ENCODE peak calls at places on chromosomes 4 and X, in seven cellular contexts. L is GM23338; I is Karpas-422; G is CD8-positive, alpha-beta T cell; M is PC-3; O is ovary; V is mucosa of descending colon. S is an unnamed sample.

GRCh38 chr4:40149960-40150385 is 46.9 kb upstream of the RHOH start:
- DNase-seq in L (peak; percentile 88), I (peak; percentile 94), G (peak; percentile 60), M (peak; percentile 86), O (peak; percentile 37), V (peak; percentile 82), S (peak; percentile 36)

GRCh38 chr4:72843466-72843865 is 226.1 kb downstream of the COX18 start:
- DNase-seq in L (no peak), I (no peak), G (no peak), M (no peak), O (no peak), V (no peak), S (no peak)

GRCh38 chrX:37816766-37817165 is 30.6 kb downstream of the DYNLT3 start:
- DNase-seq in L (no peak), I (no peak), G (no peak), M (no peak), O (no peak), V (no peak), S (no peak)

GRCh38 chr4:105715692-105716278 is 7.2 kb downstream of the GSTCD start:
- DNase-seq in L (peak; percentile 9), I (peak; percentile 49), G (no peak), M (peak; percentile 64), O (no peak), V (no peak), S (no peak)

GRCh38 chr4:43148481-43148880 is 256.0 kb downstream of the GRXCR1 start:
- DNase-seq in L (no peak), I (no peak), G (no peak), M (no peak), O (no peak), V (no peak), S (no peak)

GRCh38 chr4:85910985-85911384 is 436.0 kb downstream of the ARHGAP24 start:
- DNase-seq in L (no peak), I (no peak), G (no peak), M (no peak), O (no peak), V (no peak), S (no peak)

GRCh38 chr4:55980725-55981124 is 32.0 kb downstream of the CEP135 start:
- DNase-seq in L (no peak), I (no peak), G (no peak), M (no peak), O (no peak), V (no peak), S (no peak)

GRCh38 chr4:76526585-76526990 is 91.6 kb downstream of the SHROOM3 start:
- DNase-seq in L (no peak), I (no peak), G (no peak), M (peak; percentile 35), O (no peak), V (peak; percentile 59), S (no peak)

GRCh38 chr4:121064482-121064881 is 7.9 kb downstream of the NDNF start:
- DNase-seq in L (no peak), I (no peak), G (no peak), M (no peak), O (no peak), V (no peak), S (no peak)

GRCh38 chr4:121062466-121062975 is 9.8 kb downstream of the NDNF start:
- DNase-seq in L (peak; percentile 8), I (no peak), G (no peak), M (no peak), O (no peak), V (no peak), S (no peak)

GRCh38 chr4:121057466-121057911 is 14.8 kb downstream of the NDNF start:
- DNase-seq in L (peak; percentile 24), I (no peak), G (no peak), M (no peak), O (no peak), V (no peak), S (no peak)

GRCh38 chr4:121061861-121062260 is 10.5 kb downstream of the NDNF start:
- DNase-seq in L (no peak), I (no peak), G (no peak), M (no peak), O (no peak), V (no peak), S (no peak)

DNA sequence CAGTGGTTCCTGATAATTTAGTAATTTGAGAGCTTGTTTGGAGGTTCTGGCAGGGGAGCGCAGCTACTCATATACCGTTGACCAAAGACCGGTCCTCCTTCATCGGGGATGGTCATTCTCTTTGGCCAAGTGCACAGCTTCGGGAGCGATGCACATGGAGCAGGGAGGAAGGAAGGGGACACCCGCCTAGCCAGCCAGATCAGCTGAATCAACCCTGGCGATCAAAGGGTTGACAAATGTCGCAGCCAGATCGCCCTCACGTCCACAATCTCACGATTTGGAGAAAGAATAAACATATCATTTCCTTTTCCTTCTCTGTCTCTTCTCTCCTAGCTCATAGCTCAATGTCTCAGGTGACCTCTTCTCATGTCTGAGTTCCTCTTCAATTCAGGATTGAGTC is 11.1 kb downstream of the NDNF start:
- DNase-seq in L (no peak), I (no peak), G (no peak), M (no peak), O (peak; percentile 32), V (no peak), S (no peak)
- H3K4me3 ChIP-seq in L (no peak overlapping the region), I (no peak overlapping the region), G (no peak overlapping the region), M (no peak overlapping the region), O (no peak overlapping the region), V (no peak overlapping the region), S (no peak overlapping the region)

GRCh38 chrX:68827848-68828562 is 816 bp upstream of the EFNB1 start:
- DNase-seq in L (peak; percentile 74), I (peak; percentile 91), G (peak; percentile 63), M (peak; percentile 93), O (peak; percentile 88), V (peak; percentile 89), S (peak; percentile 44)
- H3K4me3 ChIP-seq in L (peak overlapping the region; percentile 60), I (peak overlapping the region; percentile 70), G (peak overlapping the region; percentile 74), M (peak overlapping the region; percentile 93), O (peak overlapping the region; percentile 25), V (no peak overlapping the region), S (peak overlapping the region; percentile 74)

GRCh38 chrX:48972214-48973164 is 845 bp upstream of the KCND1 start:
- DNase-seq in L (peak; percentile 71), I (peak; percentile 68), G (no peak), M (peak; percentile 55), O (no peak), V (peak; percentile 71), S (no peak)
- H3K4me3 ChIP-seq in L (peak overlapping the region; percentile 62), I (no peak overlapping the region), G (no peak overlapping the region), M (no peak overlapping the region), O (peak overlapping the region; percentile 28), V (no peak overlapping the region), S (peak overlapping the region; percentile 35)

DNA sequence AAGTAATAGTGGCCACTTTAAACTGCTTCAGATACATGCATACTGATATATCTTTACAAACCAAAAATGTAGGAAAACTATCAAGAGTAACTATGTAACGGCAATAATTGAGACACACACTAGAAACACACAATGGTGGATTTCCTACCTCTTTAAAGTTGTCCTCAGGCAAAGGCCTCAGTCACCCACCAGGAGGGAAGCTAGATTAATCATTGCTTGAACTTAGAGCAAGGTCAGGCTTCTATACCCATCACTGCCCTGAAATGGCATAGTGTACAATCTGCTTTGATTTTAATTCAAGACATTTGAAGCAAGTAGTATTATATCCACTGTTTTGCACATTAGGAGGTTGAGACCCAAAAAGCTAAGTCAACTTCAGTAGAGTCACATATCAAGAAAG is 110.9 kb downstream of the AREG start:
- DNase-seq in L (no peak), I (no peak), G (no peak), M (no peak), O (no peak), V (no peak), S (no peak)
- H3K4me3 ChIP-seq in L (no peak overlapping the region), I (no peak overlapping the region), G (no peak overlapping the region), M (no peak overlapping the region), O (no peak overlapping the region), V (no peak overlapping the region), S (no peak overlapping the region)

DNA sequence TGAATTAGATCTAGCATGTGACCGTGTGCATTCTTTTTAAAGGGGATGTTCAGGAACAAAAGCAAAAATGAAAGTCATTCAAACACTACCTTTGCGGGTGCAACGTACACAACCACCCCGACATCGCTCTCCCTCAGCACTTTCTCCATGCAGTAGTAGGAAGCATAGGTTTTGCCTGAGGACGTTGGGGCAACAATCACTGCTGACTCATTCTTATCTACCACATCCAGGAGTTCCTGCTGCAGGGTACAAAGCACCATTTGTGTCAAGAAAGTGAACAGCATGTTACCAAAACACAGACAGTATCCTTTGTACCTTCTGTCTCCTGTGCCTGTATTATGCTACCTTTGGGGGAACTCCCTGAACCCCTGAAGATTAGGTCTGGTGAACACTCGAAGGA is 58.6 kb downstream of the DDX60L start:
- DNase-seq in L (no peak), I (no peak), G (no peak), M (peak; percentile 71), O (no peak), V (no peak), S (no peak)
- H3K4me3 ChIP-seq in L (no peak overlapping the region), I (no peak overlapping the region), G (no peak overlapping the region), M (no peak overlapping the region), O (no peak overlapping the region), V (no peak overlapping the region), S (no peak overlapping the region)

DNA sequence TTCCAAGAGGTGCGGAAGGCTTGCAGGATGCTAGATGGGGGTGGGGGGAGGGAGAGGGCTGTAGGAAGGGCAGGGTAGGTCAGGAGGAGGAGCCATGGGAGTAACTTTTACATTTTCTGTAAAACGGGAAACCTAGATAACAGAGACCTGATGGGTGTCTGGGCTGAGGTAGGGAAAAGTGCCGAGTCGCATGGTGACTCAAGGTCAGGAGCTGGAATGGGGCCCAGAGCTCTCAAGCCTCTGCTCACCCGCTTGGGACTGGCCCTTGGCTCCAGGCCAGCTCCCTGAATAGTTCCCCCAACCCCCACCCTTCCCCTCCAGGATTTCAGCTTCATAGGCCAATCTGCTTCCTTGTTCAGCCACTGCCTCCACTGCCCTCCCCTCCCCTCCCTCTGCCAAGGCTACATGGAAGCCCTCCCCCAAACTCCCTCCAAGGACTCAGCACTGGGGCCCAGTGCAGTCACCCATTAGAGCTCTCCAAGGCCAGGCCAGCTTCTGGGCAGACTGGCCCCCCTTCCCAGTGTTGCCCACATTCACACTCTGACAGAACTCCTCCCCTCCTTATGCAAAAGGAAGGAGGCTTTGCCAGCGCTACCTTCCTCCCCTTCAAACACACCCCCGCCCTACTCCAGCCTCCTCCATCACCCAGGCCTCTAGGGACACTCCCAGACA is 43.6 kb downstream of the TSC22D3 start:
- DNase-seq in L (peak; percentile 42), I (no peak), G (no peak), M (peak; percentile 84), O (peak; percentile 95), V (peak; percentile 77), S (no peak)
- H3K4me3 ChIP-seq in L (no peak overlapping the region), I (no peak overlapping the region), G (no peak overlapping the region), M (no peak overlapping the region), O (no peak overlapping the region), V (no peak overlapping the region), S (no peak overlapping the region)

GRCh38 chr4:137129471-137130244 is 402.6 kb downstream of the PCDH18 start:
- DNase-seq in L (no peak), I (no peak), G (no peak), M (no peak), O (no peak), V (no peak), S (no peak)
- H3K4me3 ChIP-seq in L (no peak overlapping the region), I (no peak overlapping the region), G (no peak overlapping the region), M (no peak overlapping the region), O (no peak overlapping the region), V (no peak overlapping the region), S (no peak overlapping the region)

GRCh38 chr4:6598641-6599040 is 23.7 kb downstream of the MAN2B2 start:
- DNase-seq in L (no peak), I (no peak), G (no peak), M (no peak), O (no peak), V (no peak), S (no peak)
- H3K4me3 ChIP-seq in L (no peak overlapping the region), I (no peak overlapping the region), G (no peak overlapping the region), M (no peak overlapping the region), O (no peak overlapping the region), V (no peak overlapping the region), S (no peak overlapping the region)